ENCODE peak calls at places on chromosomes 16 and 17, in eight cellular contexts. One of them, this sample, is unnamed.

GRCh38 chr16:20866161-20866772 is 33.9 kb downstream of the DCUN1D3 start:
- DNase-seq in CD8-positive, alpha-beta memory T cell: no peak
- DNase-seq in HFF-Myc: peak; percentile 81
- DNase-seq in kidney: peak; percentile 74
- DNase-seq in choroid plexus epithelial cell: peak; percentile 73
- DNase-seq in lower leg skin: peak; percentile 87
- DNase-seq in testis: no peak
- DNase-seq in effector memory CD4-positive, alpha-beta T cell: no peak
- DNase-seq in this sample: no peak

GRCh38 chr16:24524855-24525652 is 14.3 kb upstream of the RBBP6 start:
- DNase-seq in HFF-Myc: no peak
- DNase-seq in lower leg skin: no peak
- DNase-seq in CD8-positive, alpha-beta memory T cell: no peak
- DNase-seq in choroid plexus epithelial cell: peak; percentile 42
- DNase-seq in kidney: no peak
- DNase-seq in testis: no peak
- DNase-seq in effector memory CD4-positive, alpha-beta T cell: no peak
- DNase-seq in this sample: no peak

GRCh38 chr17:14048169-14048568 is 21.1 kb upstream of the COX10 start:
- DNase-seq in kidney: no peak
- DNase-seq in HFF-Myc: no peak
- DNase-seq in choroid plexus epithelial cell: no peak
- DNase-seq in lower leg skin: no peak
- DNase-seq in testis: no peak
- DNase-seq in CD8-positive, alpha-beta memory T cell: no peak
- DNase-seq in effector memory CD4-positive, alpha-beta T cell: no peak
- DNase-seq in this sample: no peak

GRCh38 chr17:73165616-73166404 is 1.0 kb downstream of the SSTR2 start:
- DNase-seq in HFF-Myc: no peak
- DNase-seq in effector memory CD4-positive, alpha-beta T cell: no peak
- DNase-seq in testis: no peak
- DNase-seq in choroid plexus epithelial cell: no peak
- DNase-seq in lower leg skin: no peak
- DNase-seq in kidney: peak; percentile 82
- DNase-seq in CD8-positive, alpha-beta memory T cell: no peak
- DNase-seq in this sample: no peak

GRCh38 chr17:52147431-52147830 is 11.1 kb downstream of the CA10 start:
- DNase-seq in effector memory CD4-positive, alpha-beta T cell: no peak
- DNase-seq in choroid plexus epithelial cell: no peak
- DNase-seq in CD8-positive, alpha-beta memory T cell: no peak
- DNase-seq in kidney: no peak
- DNase-seq in HFF-Myc: no peak
- DNase-seq in testis: no peak
- DNase-seq in lower leg skin: no peak
- DNase-seq in this sample: no peak

GRCh38 chr16:12255473-12255872 is 278.9 kb downstream of the SNX29 start:
- DNase-seq in HFF-Myc: no peak
- DNase-seq in lower leg skin: no peak
- DNase-seq in kidney: no peak
- DNase-seq in CD8-positive, alpha-beta memory T cell: no peak
- DNase-seq in testis: no peak
- DNase-seq in effector memory CD4-positive, alpha-beta T cell: no peak
- DNase-seq in choroid plexus epithelial cell: peak; percentile 16
- DNase-seq in this sample: no peak

GRCh38 chr16:88703486-88704309 is 2.5 kb downstream of the RNF166 start:
- DNase-seq in CD8-positive, alpha-beta memory T cell: peak; percentile 71
- DNase-seq in kidney: no peak
- DNase-seq in choroid plexus epithelial cell: no peak
- DNase-seq in HFF-Myc: no peak
- DNase-seq in effector memory CD4-positive, alpha-beta T cell: peak; percentile 65
- DNase-seq in testis: no peak
- DNase-seq in lower leg skin: no peak
- DNase-seq in this sample: peak; percentile 88

GRCh38 chr16:49015189-49015540 is 266.5 kb downstream of the CBLN1 start:
- DNase-seq in kidney: no peak
- DNase-seq in lower leg skin: peak; percentile 72
- DNase-seq in testis: no peak
- DNase-seq in effector memory CD4-positive, alpha-beta T cell: no peak
- DNase-seq in CD8-positive, alpha-beta memory T cell: no peak
- DNase-seq in HFF-Myc: no peak
- DNase-seq in choroid plexus epithelial cell: no peak
- DNase-seq in this sample: no peak

GRCh38 chr16:68065716-68066305 is 19.4 kb upstream of the NFATC3 start:
- DNase-seq in CD8-positive, alpha-beta memory T cell: no peak
- DNase-seq in testis: no peak
- DNase-seq in lower leg skin: peak; percentile 26
- DNase-seq in choroid plexus epithelial cell: peak; percentile 94
- DNase-seq in HFF-Myc: no peak
- DNase-seq in effector memory CD4-positive, alpha-beta T cell: no peak
- DNase-seq in kidney: no peak
- DNase-seq in this sample: no peak

GRCh38 chr17:4753392-4753791 is 13.7 kb upstream of the CXCL16 start:
- DNase-seq in testis: no peak
- DNase-seq in effector memory CD4-positive, alpha-beta T cell: no peak
- DNase-seq in kidney: no peak
- DNase-seq in CD8-positive, alpha-beta memory T cell: no peak
- DNase-seq in lower leg skin: no peak
- DNase-seq in choroid plexus epithelial cell: no peak
- DNase-seq in HFF-Myc: no peak
- DNase-seq in this sample: no peak

GRCh38 chr17:40451420-40451819 is 8.2 kb downstream of the IGFBP4 start:
- DNase-seq in CD8-positive, alpha-beta memory T cell: no peak
- DNase-seq in effector memory CD4-positive, alpha-beta T cell: no peak
- DNase-seq in lower leg skin: peak; percentile 94
- DNase-seq in choroid plexus epithelial cell: peak; percentile 75
- DNase-seq in testis: no peak
- DNase-seq in kidney: no peak
- DNase-seq in HFF-Myc: no peak
- DNase-seq in this sample: no peak

GRCh38 chr17:40450175-40450574 is 6.9 kb downstream of the IGFBP4 start:
- DNase-seq in lower leg skin: no peak
- DNase-seq in CD8-positive, alpha-beta memory T cell: no peak
- DNase-seq in kidney: no peak
- DNase-seq in effector memory CD4-positive, alpha-beta T cell: no peak
- DNase-seq in testis: no peak
- DNase-seq in HFF-Myc: no peak
- DNase-seq in choroid plexus epithelial cell: peak; percentile 67
- DNase-seq in this sample: no peak

GRCh38 chr17:40448213-40448638 is 5.0 kb downstream of the IGFBP4 start:
- DNase-seq in effector memory CD4-positive, alpha-beta T cell: no peak
- DNase-seq in CD8-positive, alpha-beta memory T cell: no peak
- DNase-seq in kidney: no peak
- DNase-seq in testis: no peak
- DNase-seq in lower leg skin: no peak
- DNase-seq in choroid plexus epithelial cell: peak; percentile 52
- DNase-seq in HFF-Myc: no peak
- DNase-seq in this sample: no peak

GRCh38 chr17:40447148-40447644 is 3.9 kb downstream of the IGFBP4 start:
- DNase-seq in HFF-Myc: no peak
- DNase-seq in kidney: peak; percentile 85
- DNase-seq in CD8-positive, alpha-beta memory T cell: no peak
- DNase-seq in effector memory CD4-positive, alpha-beta T cell: no peak
- DNase-seq in choroid plexus epithelial cell: peak; percentile 16
- DNase-seq in testis: no peak
- DNase-seq in lower leg skin: no peak
- DNase-seq in this sample: no peak

DNA sequence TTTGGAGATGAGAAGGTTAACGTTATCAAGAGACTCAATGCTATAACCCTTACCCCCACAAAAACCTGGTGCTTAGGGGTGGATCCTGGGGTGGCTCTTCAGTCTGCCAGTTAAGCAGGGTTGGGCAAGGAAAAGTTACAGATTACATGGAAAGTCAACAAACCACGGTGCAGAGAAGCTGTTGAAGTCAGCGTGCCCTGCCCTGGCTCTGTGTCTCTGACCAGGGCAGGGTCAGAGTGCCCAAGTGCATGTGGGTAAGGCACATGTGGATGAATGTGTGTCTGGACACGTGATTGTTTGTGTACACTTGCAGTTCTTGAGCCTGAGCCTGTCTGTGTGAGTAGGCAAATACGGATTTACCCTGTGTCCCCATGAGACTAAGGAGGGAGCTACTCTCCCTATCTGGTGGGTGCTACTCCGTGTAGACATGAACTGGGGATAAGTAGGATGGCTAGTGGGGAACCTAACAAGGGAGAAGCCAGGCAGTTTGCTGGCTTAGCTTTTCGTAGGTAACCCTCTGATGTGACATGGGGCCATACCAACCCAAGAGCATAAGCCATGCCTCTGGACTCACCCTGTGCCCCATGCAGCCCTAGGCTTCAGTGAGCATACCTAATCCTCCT is 5.5 kb downstream of the IGFBP4 start:
- DNase-seq in lower leg skin: no peak
- DNase-seq in kidney: no peak
- DNase-seq in testis: no peak
- DNase-seq in effector memory CD4-positive, alpha-beta T cell: no peak
- DNase-seq in HFF-Myc: no peak
- DNase-seq in CD8-positive, alpha-beta memory T cell: no peak
- DNase-seq in choroid plexus epithelial cell: peak; percentile 49
- DNase-seq in this sample: no peak
- H3K4me3 ChIP-seq in lower leg skin: no peak overlapping the region
- H3K4me3 ChIP-seq in kidney: peak overlapping the region; percentile 54
- H3K4me3 ChIP-seq in testis: no peak overlapping the region
- H3K4me3 ChIP-seq in effector memory CD4-positive, alpha-beta T cell: no peak overlapping the region
- H3K4me3 ChIP-seq in HFF-Myc: peak overlapping the region; percentile 86
- H3K4me3 ChIP-seq in CD8-positive, alpha-beta memory T cell: no peak overlapping the region
- H3K4me3 ChIP-seq in choroid plexus epithelial cell: peak overlapping the region; percentile 75
- H3K4me3 ChIP-seq in this sample: no peak overlapping the region

GRCh38 chr17:48440660-48441059 is 10.6 kb upstream of the SKAP1 start:
- DNase-seq in lower leg skin: no peak
- DNase-seq in HFF-Myc: no peak
- DNase-seq in effector memory CD4-positive, alpha-beta T cell: no peak
- DNase-seq in choroid plexus epithelial cell: no peak
- DNase-seq in testis: no peak
- DNase-seq in CD8-positive, alpha-beta memory T cell: no peak
- DNase-seq in kidney: no peak
- DNase-seq in this sample: peak; percentile 66
- H3K4me3 ChIP-seq in lower leg skin: no peak overlapping the region
- H3K4me3 ChIP-seq in HFF-Myc: no peak overlapping the region
- H3K4me3 ChIP-seq in effector memory CD4-positive, alpha-beta T cell: no peak overlapping the region
- H3K4me3 ChIP-seq in choroid plexus epithelial cell: no peak overlapping the region
- H3K4me3 ChIP-seq in testis: no peak overlapping the region
- H3K4me3 ChIP-seq in CD8-positive, alpha-beta memory T cell: peak overlapping the region; percentile 21
- H3K4me3 ChIP-seq in kidney: no peak overlapping the region
- H3K4me3 ChIP-seq in this sample: peak overlapping the region; percentile 30

GRCh38 chr16:90078594-90078895 is 1.4 kb upstream of the PRDM7 start:
- DNase-seq in HFF-Myc: no peak
- DNase-seq in effector memory CD4-positive, alpha-beta T cell: no peak
- DNase-seq in choroid plexus epithelial cell: no peak
- DNase-seq in kidney: no peak
- DNase-seq in lower leg skin: no peak
- DNase-seq in CD8-positive, alpha-beta memory T cell: no peak
- DNase-seq in testis: no peak
- DNase-seq in this sample: no peak
- H3K4me3 ChIP-seq in HFF-Myc: no peak overlapping the region
- H3K4me3 ChIP-seq in effector memory CD4-positive, alpha-beta T cell: no peak overlapping the region
- H3K4me3 ChIP-seq in choroid plexus epithelial cell: no peak overlapping the region
- H3K4me3 ChIP-seq in kidney: no peak overlapping the region
- H3K4me3 ChIP-seq in lower leg skin: no peak overlapping the region
- H3K4me3 ChIP-seq in CD8-positive, alpha-beta memory T cell: no peak overlapping the region
- H3K4me3 ChIP-seq in testis: no peak overlapping the region
- H3K4me3 ChIP-seq in this sample: no peak overlapping the region

DNA sequence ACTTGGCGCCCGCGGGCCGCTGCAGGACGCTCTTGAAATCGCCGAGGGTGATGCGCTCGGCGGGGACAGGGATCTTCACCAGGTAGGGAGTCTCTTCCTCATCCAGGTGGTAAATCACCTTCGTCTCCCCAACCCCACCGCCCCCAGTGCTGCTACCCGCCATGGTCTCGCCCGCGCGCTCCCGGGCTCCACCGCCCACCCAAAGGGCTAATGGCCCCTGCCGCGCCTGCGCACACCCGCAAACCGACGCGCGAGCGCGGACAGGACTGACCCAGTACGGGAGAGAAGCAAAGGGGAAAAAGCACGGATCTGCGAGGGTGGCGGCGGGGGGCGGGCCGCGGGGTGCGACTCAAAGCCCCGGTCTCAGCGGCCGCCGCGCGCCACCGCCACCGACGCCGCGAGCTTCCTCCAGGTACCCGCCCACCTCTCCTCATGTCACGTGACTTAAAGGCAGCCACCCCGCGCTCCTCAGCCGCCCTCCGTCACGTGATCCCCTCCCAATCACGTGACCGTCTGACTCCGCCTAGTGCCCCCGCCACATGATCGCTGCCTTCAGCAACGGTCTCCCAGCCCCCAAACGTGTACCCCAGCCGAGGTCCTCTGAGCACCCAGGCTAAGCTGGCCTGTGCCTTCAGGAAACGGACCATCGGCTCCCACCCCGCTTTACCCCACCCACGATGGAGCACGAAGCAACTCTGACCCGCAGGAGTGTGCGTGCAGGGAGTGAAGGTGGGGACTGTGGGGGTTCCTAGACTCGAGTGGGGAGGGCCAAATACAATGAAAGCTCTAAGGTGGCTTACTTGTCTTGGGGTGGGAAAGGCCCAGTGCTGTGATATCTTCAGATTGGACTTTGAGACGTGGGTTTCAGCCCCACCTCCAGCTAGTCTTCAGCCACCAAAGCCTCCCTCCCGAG is at the start of gene DVL2:
- DNase-seq in choroid plexus epithelial cell: peak; percentile 97
- DNase-seq in HFF-Myc: no peak
- DNase-seq in CD8-positive, alpha-beta memory T cell: peak; percentile 93
- DNase-seq in testis: peak; percentile 98
- DNase-seq in lower leg skin: peak; percentile 100
- DNase-seq in effector memory CD4-positive, alpha-beta T cell: peak; percentile 95
- DNase-seq in kidney: peak; percentile 99
- DNase-seq in this sample: peak; percentile 92
- H3K4me3 ChIP-seq in choroid plexus epithelial cell: peak within 1 kb of the TSS; percentile 78
- H3K4me3 ChIP-seq in HFF-Myc: peak within 1 kb of the TSS; percentile 92
- H3K4me3 ChIP-seq in CD8-positive, alpha-beta memory T cell: peak within 1 kb of the TSS; percentile 85
- H3K4me3 ChIP-seq in testis: peak within 1 kb of the TSS; percentile 93
- H3K4me3 ChIP-seq in lower leg skin: peak within 1 kb of the TSS; percentile 67
- H3K4me3 ChIP-seq in effector memory CD4-positive, alpha-beta T cell: peak within 1 kb of the TSS; percentile 76
- H3K4me3 ChIP-seq in kidney: peak within 1 kb of the TSS; percentile 97
- H3K4me3 ChIP-seq in this sample: peak within 1 kb of the TSS; percentile 74

GRCh38 chr16:58236831-58237230 is 38.9 kb upstream of the CSNK2A2 start:
- DNase-seq in choroid plexus epithelial cell: no peak
- DNase-seq in CD8-positive, alpha-beta memory T cell: no peak
- DNase-seq in testis: no peak
- DNase-seq in lower leg skin: no peak
- DNase-seq in kidney: no peak
- DNase-seq in HFF-Myc: no peak
- DNase-seq in effector memory CD4-positive, alpha-beta T cell: no peak
- DNase-seq in this sample: no peak
- H3K4me3 ChIP-seq in choroid plexus epithelial cell: no peak overlapping the region
- H3K4me3 ChIP-seq in CD8-positive, alpha-beta memory T cell: no peak overlapping the region
- H3K4me3 ChIP-seq in testis: no peak overlapping the region
- H3K4me3 ChIP-seq in lower leg skin: no peak overlapping the region
- H3K4me3 ChIP-seq in kidney: no peak overlapping the region
- H3K4me3 ChIP-seq in HFF-Myc: no peak overlapping the region
- H3K4me3 ChIP-seq in effector memory CD4-positive, alpha-beta T cell: no peak overlapping the region
- H3K4me3 ChIP-seq in this sample: no peak overlapping the region

GRCh38 chr17:74806334-74806733 is 30.2 kb upstream of the NAT9 start:
- DNase-seq in testis: no peak
- DNase-seq in CD8-positive, alpha-beta memory T cell: no peak
- DNase-seq in HFF-Myc: no peak
- DNase-seq in choroid plexus epithelial cell: no peak
- DNase-seq in effector memory CD4-positive, alpha-beta T cell: no peak
- DNase-seq in kidney: no peak
- DNase-seq in lower leg skin: no peak
- DNase-seq in this sample: no peak
- H3K4me3 ChIP-seq in testis: no peak overlapping the region
- H3K4me3 ChIP-seq in CD8-positive, alpha-beta memory T cell: no peak overlapping the region
- H3K4me3 ChIP-seq in HFF-Myc: no peak overlapping the region
- H3K4me3 ChIP-seq in choroid plexus epithelial cell: no peak overlapping the region
- H3K4me3 ChIP-seq in effector memory CD4-positive, alpha-beta T cell: no peak overlapping the region
- H3K4me3 ChIP-seq in kidney: no peak overlapping the region
- H3K4me3 ChIP-seq in lower leg skin: no peak overlapping the region
- H3K4me3 ChIP-seq in this sample: no peak overlapping the region